ENCODE peak calls at places on chromosomes 11 and 22, in four cellular contexts. Y, E, W and M are unnamed samples.

GRCh38 chr11:131938321-131938751 is 567.9 kb downstream of the NTM start:
- DNase-seq in Y (no peak), E (no peak), W (peak; percentile 72), M (peak; percentile 30)

GRCh38 chr22:38681784-38682335 is at the start of gene TOMM22:
- DNase-seq in Y (peak; percentile 87), E (peak; percentile 87), W (peak; percentile 95), M (peak; percentile 86)

GRCh38 chr22:24500251-24500820 is 5.2 kb downstream of the UPB1 start:
- DNase-seq in Y (no peak), E (no peak), W (no peak), M (no peak)

GRCh38 chr11:128776088-128776433 is 82.2 kb downstream of the FLI1 start:
- DNase-seq in Y (no peak), E (no peak), W (no peak), M (no peak)

GRCh38 chr11:64846998-64847666 is 2.7 kb upstream of the CDC42BPG start:
- DNase-seq in Y (peak; percentile 95), E (peak; percentile 93), W (peak; percentile 97), M (peak; percentile 91)

GRCh38 chr11:119720311-119720710 is 8.7 kb downstream of the NECTIN1 start:
- DNase-seq in Y (no peak), E (no peak), W (no peak), M (no peak)

GRCh38 chr22:27990879-27991278 is 71.8 kb upstream of the PITPNB start:
- DNase-seq in Y (peak; percentile 13), E (peak; percentile 58), W (no peak), M (peak; percentile 34)

GRCh38 chr11:101582242-101583052 is 1.4 kb downstream of the TRPC6 start:
- DNase-seq in Y (peak; percentile 14), E (no peak), W (no peak), M (no peak)

GRCh38 chr22:49305966-49306631 is 521.6 kb downstream of the BRD1 start:
- DNase-seq in Y (no peak), E (no peak), W (peak; percentile 53), M (peak; percentile 5)

GRCh38 chr22:38203090-38203810 is 1.5 kb downstream of the MAFF start:
- DNase-seq in Y (no peak), E (no peak), W (peak; percentile 85), M (peak; percentile 62)

GRCh38 chr11:13644997-13645667 is 23.3 kb upstream of the FAR1 start:
- DNase-seq in Y (no peak), E (no peak), W (no peak), M (no peak)

GRCh38 chr11:44171518-44171917 is 76.0 kb downstream of the EXT2 start:
- DNase-seq in Y (no peak), E (no peak), W (no peak), M (no peak)

GRCh38 chr11:79431535-79431934 is 9.3 kb downstream of the TENM4 start:
- DNase-seq in Y (no peak), E (no peak), W (no peak), M (no peak)

GRCh38 chr22:44647141-44647540 is 54.9 kb upstream of the PRR5 start:
- DNase-seq in Y (no peak), E (no peak), W (peak; percentile 10), M (no peak)

GRCh38 chr11:122422707-122423106 is 232.8 kb upstream of the UBASH3B start:
- DNase-seq in Y (no peak), E (no peak), W (no peak), M (no peak)

GRCh38 chr11:62627718-62628117 is 5.9 kb upstream of the B3GAT3 start:
- DNase-seq in Y (no peak), E (no peak), W (no peak), M (no peak)

GRCh38 chr11:126920833-126921232 is 79.7 kb downstream of the KIRREL3 start:
- DNase-seq in Y (no peak), E (no peak), W (no peak), M (no peak)
- H3K4me1 ChIP-seq in Y (peaks cover 34% of the 10 kb centered on the region), E (no peaks in the 10 kb centered on the region), W (no peaks in the 10 kb centered on the region), M (no peaks in the 10 kb centered on the region)

DNA sequence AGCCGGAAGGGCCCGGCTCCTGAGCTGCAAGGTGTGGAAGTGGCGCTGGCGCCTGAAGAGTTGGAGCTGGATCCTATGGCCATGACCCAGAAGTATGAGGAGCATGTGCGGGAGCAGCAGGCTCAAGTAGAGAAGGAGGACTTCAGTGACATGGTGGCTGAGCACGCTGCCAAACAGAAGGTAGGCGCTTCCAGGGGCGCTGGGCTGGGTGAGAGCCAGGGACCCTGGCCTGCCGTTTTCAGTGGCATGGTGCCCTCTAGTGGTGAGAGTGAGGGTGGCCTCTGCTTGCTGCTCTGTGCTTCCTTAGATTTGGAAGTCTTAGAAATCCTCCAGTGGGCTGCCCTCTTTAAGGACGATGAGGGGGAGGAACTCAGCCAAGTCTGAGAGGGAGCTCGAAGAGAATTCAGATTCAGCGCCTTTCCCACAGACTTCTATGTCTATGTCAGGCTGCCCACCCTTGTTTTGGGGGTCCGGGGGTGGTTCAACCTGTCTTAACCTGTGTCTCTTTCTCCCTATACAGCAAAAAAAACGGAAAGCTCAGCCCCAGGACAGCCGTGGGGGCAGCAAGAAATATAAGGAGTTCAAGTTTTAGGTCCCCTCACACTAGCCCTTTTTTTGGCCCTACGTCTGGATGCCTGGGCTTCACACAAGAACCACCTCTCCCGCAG is 1.8 kb upstream of the PACS1 start:
- DNase-seq in Y (peak; percentile 77), E (peak; percentile 71), W (peak; percentile 80), M (peak; percentile 73)
- H3K4me1 ChIP-seq in Y (peaks cover 32% of the 10 kb centered on the region), E (peaks cover 26% of the 10 kb centered on the region), W (peaks cover 26% of the 10 kb centered on the region), M (peaks cover 39% of the 10 kb centered on the region)

GRCh38 chr11:68314203-68314885 is 2.0 kb downstream of the LRP5 start:
- DNase-seq in Y (no peak), E (no peak), W (no peak), M (no peak)
- H3K4me1 ChIP-seq in Y (peaks cover 37% of the 10 kb centered on the region), E (peaks cover 41% of the 10 kb centered on the region), W (peaks cover 42% of the 10 kb centered on the region), M (peaks cover 47% of the 10 kb centered on the region)

GRCh38 chr22:19848298-19849224 is 6.1 kb downstream of the GNB1L start:
- DNase-seq in Y (peak; percentile 21), E (no peak), W (peak; percentile 79), M (peak; percentile 80)

GRCh38 chr22:19851291-19852176 is 3.1 kb downstream of the GNB1L start:
- DNase-seq in Y (no peak), E (no peak), W (peak; percentile 76), M (no peak)

GRCh38 chr22:19850482-19851109 is 4.1 kb downstream of the GNB1L start:
- DNase-seq in Y (no peak), E (no peak), W (no peak), M (no peak)

GRCh38 chr22:19852177-19852781 is 2.4 kb downstream of the GNB1L start:
- DNase-seq in Y (no peak), E (no peak), W (no peak), M (no peak)

DNA sequence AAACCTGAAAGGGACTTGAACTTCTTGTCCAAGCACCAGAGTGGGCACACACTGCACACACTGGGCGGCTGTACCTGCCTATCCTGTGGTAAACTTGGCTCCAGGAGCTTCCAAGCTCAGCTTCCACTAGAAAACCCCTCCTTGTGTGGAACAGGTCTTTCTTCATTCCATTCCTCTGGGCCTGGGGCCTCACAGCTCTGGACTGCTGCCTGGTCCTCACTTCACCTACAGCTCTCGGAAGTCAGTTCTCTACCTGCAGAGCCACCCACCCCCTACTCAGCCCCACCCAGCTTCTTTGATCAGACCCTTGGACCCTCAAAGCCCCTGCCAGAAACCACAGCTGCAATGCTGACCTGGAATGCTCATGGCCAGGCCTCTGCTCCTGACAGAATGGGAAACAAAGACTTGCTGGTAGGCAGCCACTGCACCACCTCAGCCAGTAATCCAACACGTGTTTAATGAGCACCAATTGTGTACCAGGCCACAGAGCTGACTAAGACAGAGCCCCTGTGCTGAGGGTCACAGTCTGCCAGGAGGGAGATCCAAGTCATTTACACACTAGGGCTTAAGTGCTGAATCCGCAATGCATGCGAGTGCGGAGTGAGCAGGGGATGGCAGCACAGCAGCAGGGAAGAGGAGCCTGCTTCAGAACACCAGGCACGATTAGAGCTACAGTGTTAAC is 4.7 kb downstream of the GNB1L start:
- DNase-seq in Y (no peak), E (no peak), W (peak; percentile 84), M (no peak)
- H3K4me1 ChIP-seq in Y (peaks cover 28% of the 10 kb centered on the region), E (peaks cover 19% of the 10 kb centered on the region), W (peaks cover 57% of the 10 kb centered on the region), M (peaks cover 17% of the 10 kb centered on the region)